ENCODE peak calls at places on chromosome 14, in ten cellular contexts. T is activated T-helper 1 cell treated with Interleukin-2 at 50 U/mL for 16 hours, X is left cardiac atrium, V is OCI-M1, E is T47D, U is neuronal stem cell, M is tibial artery, S is M059J, K is NCI-H1092 treated with DMSO at 0.1 percent for 48 hours, W is GM10248. R is an unnamed sample.

GRCh38 chr14:69090187-69090789 is 62.6 kb downstream of the DCAF5 start:
- DNase-seq in T (no peak), X (no peak), V (peak; percentile 34), E (peak; percentile 82), U (no peak), M (no peak), S (peak; percentile 51), K (peak; percentile 25), W (no peak), R (peak; percentile 17)

GRCh38 chr14:76937181-76938091 is 91.1 kb downstream of the IRF2BPL start:
- DNase-seq in T (no peak), X (peak; percentile 76), V (no peak), E (no peak), U (no peak), M (peak; percentile 83), S (peak; percentile 72), K (peak; percentile 76), W (no peak), R (no peak)

GRCh38 chr14:65179918-65180724 is 77.8 kb upstream of the MAX start:
- DNase-seq in T (no peak), X (peak; percentile 53), V (no peak), E (peak; percentile 22), U (no peak), M (peak; percentile 84), S (peak; percentile 96), K (no peak), W (peak; percentile 65), R (no peak)

GRCh38 chr14:90439874-90440442 is 43.1 kb downstream of the CALM1 start:
- DNase-seq in T (no peak), X (no peak), V (no peak), E (peak; percentile 32), U (no peak), M (no peak), S (peak; percentile 40), K (no peak), W (no peak), R (no peak)

GRCh38 chr14:54754623-54755386 is 147.8 kb downstream of the GCH1 start:
- DNase-seq in T (no peak), X (no peak), V (peak; percentile 62), E (no peak), U (no peak), M (no peak), S (no peak), K (no peak), W (no peak), R (no peak)

GRCh38 chr14:44960146-44960545 is 1.6 kb downstream of the KLHL28 start:
- DNase-seq in T (no peak), X (no peak), V (peak; percentile 38), E (no peak), U (no peak), M (no peak), S (no peak), K (no peak), W (no peak), R (no peak)

GRCh38 chr14:99728231-99728920 is 44.3 kb downstream of the CYP46A1 start:
- DNase-seq in T (no peak), X (no peak), V (no peak), E (no peak), U (no peak), M (peak; percentile 62), S (no peak), K (no peak), W (no peak), R (no peak)

GRCh38 chr14:32430326-32430725 is 101.2 kb downstream of the AKAP6 start:
- DNase-seq in T (no peak), X (no peak), V (peak; percentile 15), E (no peak), U (no peak), M (no peak), S (peak; percentile 33), K (no peak), W (no peak), R (no peak)

GRCh38 chr14:56216631-56217379 is 98.6 kb downstream of the PELI2 start:
- DNase-seq in T (no peak), X (peak; percentile 78), V (peak; percentile 77), E (peak; percentile 20), U (no peak), M (no peak), S (peak; percentile 47), K (peak; percentile 77), W (no peak), R (no peak)

GRCh38 chr14:85867450-85867849 is 337.5 kb downstream of the FLRT2 start:
- DNase-seq in T (no peak), X (no peak), V (peak; percentile 6), E (peak; percentile 63), U (no peak), M (no peak), S (no peak), K (no peak), W (no peak), R (peak; percentile 17)

GRCh38 chr14:100660498-100661339 is 66.0 kb upstream of the DLK1 start:
- DNase-seq in T (no peak), X (no peak), V (no peak), E (no peak), U (no peak), M (no peak), S (no peak), K (peak; percentile 44), W (no peak), R (no peak)

GRCh38 chr14:72476657-72477499 is 417.0 kb downstream of the DPF3 start:
- DNase-seq in T (peak; percentile 16), X (peak; percentile 33), V (peak; percentile 20), E (peak; percentile 28), U (no peak), M (no peak), S (peak; percentile 95), K (no peak), W (peak; percentile 79), R (no peak)

GRCh38 chr14:23299186-23299521 is 3.5 kb downstream of the PPP1R3E start:
- DNase-seq in T (no peak), X (no peak), V (no peak), E (no peak), U (no peak), M (no peak), S (no peak), K (no peak), W (no peak), R (no peak)

GRCh38 chr14:104878582-104878981 is 13.5 kb downstream of the CEP170B start:
- DNase-seq in T (no peak), X (peak; percentile 16), V (no peak), E (peak; percentile 19), U (no peak), M (no peak), S (no peak), K (no peak), W (no peak), R (no peak)

GRCh38 chr14:97584528-97584927 is 787.3 kb downstream of the VRK1 start:
- DNase-seq in T (no peak), X (no peak), V (no peak), E (peak; percentile 5), U (no peak), M (no peak), S (no peak), K (no peak), W (no peak), R (no peak)

GRCh38 chr14:64788706-64789105 is 84.5 kb downstream of the PLEKHG3 start:
- DNase-seq in T (no peak), X (no peak), V (no peak), E (no peak), U (no peak), M (peak; percentile 33), S (peak; percentile 96), K (no peak), W (no peak), R (no peak)

GRCh38 chr14:22159968-22160367 is 429.1 kb downstream of the DAD1 start:
- DNase-seq in T (no peak), X (no peak), V (no peak), E (no peak), U (no peak), M (no peak), S (no peak), K (no peak), W (no peak), R (no peak)

GRCh38 chr14:77485256-77485655 is 13.4 kb downstream of the ISM2 start:
- DNase-seq in T (no peak), X (no peak), V (no peak), E (no peak), U (no peak), M (peak; percentile 20), S (peak; percentile 37), K (no peak), W (no peak), R (no peak)

GRCh38 chr14:99256483-99256874 is 15.5 kb downstream of the BCL11B start:
- DNase-seq in T (no peak), X (no peak), V (no peak), E (peak; percentile 74), U (no peak), M (peak; percentile 52), S (no peak), K (no peak), W (no peak), R (no peak)

GRCh38 chr14:99752486-99753121 is 40.6 kb upstream of the EML1 start:
- DNase-seq in T (no peak), X (no peak), V (no peak), E (no peak), U (no peak), M (no peak), S (peak; percentile 82), K (no peak), W (no peak), R (no peak)

GRCh38 chr14:99192823-99193222 is 79.2 kb downstream of the BCL11B start:
- DNase-seq in T (no peak), X (no peak), V (no peak), E (no peak), U (no peak), M (no peak), S (no peak), K (no peak), W (no peak), R (no peak)

GRCh38 chr14:49019467-49020100 is 566.6 kb downstream of the RPS29 start:
- DNase-seq in T (no peak), X (no peak), V (no peak), E (no peak), U (no peak), M (no peak), S (no peak), K (no peak), W (no peak), R (no peak)

R was measured in HuH-7.